ENCODE peak calls at places on chromosomes 1 and 21, in seven cellular contexts. M, L, Q, B, R, A and V are unnamed samples.

GRCh38 chr21:36545776-36546511 is 66.0 kb upstream of the CLDN14 start:
- DNase-seq in M (no peak), L (no peak), Q (no peak), B (no peak), R (no peak), A (no peak), V (peak)

GRCh38 chr1:77399250-77400086 is 117.6 kb downstream of the AK5 start:
- DNase-seq in M (no peak), L (no peak), Q (peak), B (no peak), R (no peak), A (no peak), V (no peak)

GRCh38 chr21:45409466-45410150 is 4.6 kb downstream of the COL18A1 start:
- DNase-seq in M (no peak), L (no peak), Q (no peak), B (no peak), R (no peak), A (no peak), V (no peak)

GRCh38 chr1:210800756-210801155 is 333.2 kb downstream of the KCNH1 start:
- DNase-seq in M (no peak), L (no peak), Q (no peak), B (no peak), R (no peak), A (no peak), V (no peak)

GRCh38 chr1:110307239-110307974 is 31.8 kb upstream of the RBM15 start:
- DNase-seq in M (no peak), L (no peak), Q (no peak), B (no peak), R (no peak), A (no peak), V (peak)

GRCh38 chr1:31567956-31568570 is 8.3 kb upstream of the TINAGL1 start:
- DNase-seq in M (no peak), L (no peak), Q (no peak), B (no peak), R (no peak), A (no peak), V (peak)

GRCh38 chr1:244654284-244655038 is 1.5 kb downstream of the DESI2 start:
- DNase-seq in M (peak), L (no peak), Q (no peak), B (no peak), R (no peak), A (no peak), V (peak)

GRCh38 chr1:69824932-69825331 is 257.2 kb downstream of the LRRC7 start:
- DNase-seq in M (no peak), L (no peak), Q (no peak), B (no peak), R (no peak), A (no peak), V (peak)

GRCh38 chr1:52028328-52028727 is 5.3 kb downstream of the KTI12 start:
- DNase-seq in M (no peak), L (no peak), Q (no peak), B (no peak), R (no peak), A (no peak), V (no peak)
- TF ChIP-seq EZH2phosphoT487 in M (no peak), L (no peak), Q (no peak), B (no peak), R (no peak), A (no peak), V (no peak)

DNA sequence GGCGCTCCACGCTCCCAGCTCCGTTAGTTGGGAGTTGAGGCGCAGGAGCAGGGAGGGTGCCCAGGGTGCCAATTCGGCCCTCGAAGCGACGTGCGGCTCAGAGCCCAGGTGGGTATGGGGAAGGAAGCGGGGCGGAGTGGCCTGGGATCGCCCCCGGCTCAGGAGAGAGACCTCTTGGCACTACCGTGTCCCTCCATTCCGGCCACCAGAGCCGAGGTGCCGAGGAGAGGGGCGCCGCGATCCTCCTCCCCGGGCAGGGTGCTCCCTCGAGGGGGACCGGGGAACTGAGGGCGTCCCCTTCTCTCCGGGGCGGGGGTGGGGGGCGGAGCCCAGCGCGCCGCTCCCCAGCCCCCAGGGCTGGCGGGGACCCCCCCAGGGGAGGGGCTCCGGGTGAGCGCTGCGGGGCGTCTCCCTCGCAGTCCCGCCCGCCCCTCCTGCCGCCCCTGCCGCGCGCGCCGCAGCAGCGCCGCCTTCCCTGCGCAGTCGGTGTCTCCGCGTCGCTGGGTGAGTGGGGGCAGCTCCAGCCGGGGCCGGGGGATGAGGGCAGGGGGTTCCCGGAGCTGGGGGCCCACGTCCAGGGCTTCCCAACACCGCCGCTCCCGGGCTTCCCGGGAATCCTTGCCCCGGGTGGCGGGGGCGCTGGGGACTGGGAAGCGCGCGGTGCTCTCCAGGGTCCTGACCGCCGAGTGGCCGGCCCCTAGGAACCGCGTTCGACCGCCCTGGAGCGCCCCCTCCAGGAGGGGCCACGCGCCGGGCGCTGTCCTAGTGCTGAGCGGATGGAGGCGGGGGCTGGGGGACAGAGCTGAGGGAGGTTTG is at the start of gene HPCA:
- DNase-seq in M (peak), L (peak), Q (peak), B (peak), R (peak), A (no peak), V (peak)
- TF ChIP-seq EZH2phosphoT487 in M (no peak), L (no peak), Q (no peak), B (no peak), R (no peak), A (no peak), V (no peak)

DNA sequence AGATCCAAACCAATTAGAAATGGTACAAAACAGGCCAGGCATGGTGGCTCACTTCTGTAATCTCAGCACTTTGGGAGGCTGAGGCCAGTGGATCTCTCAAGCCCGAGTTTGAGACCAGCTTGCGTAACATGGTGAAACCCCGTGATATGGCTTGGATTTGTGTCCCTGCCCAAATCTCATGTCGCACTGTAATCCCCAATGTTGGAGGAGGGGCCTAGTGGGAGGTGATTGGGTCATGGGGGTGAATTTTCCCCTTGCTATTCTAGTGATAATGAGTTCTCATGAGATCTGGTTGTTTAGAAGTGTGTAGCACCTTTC is 7.0 kb upstream of the VASH2 start:
- DNase-seq in M (no peak), L (no peak), Q (no peak), B (no peak), R (no peak), A (no peak), V (no peak)
- TF ChIP-seq EZH2phosphoT487 in M (no peak), L (no peak), Q (no peak), B (no peak), R (no peak), A (no peak), V (no peak)

GRCh38 chr1:40973912-40974311 is 5.6 kb upstream of the CTPS1 start:
- DNase-seq in M (no peak), L (no peak), Q (no peak), B (no peak), R (no peak), A (no peak), V (no peak)
- TF ChIP-seq EZH2phosphoT487 in M (no peak), L (no peak), Q (no peak), B (no peak), R (no peak), A (no peak), V (no peak)

GRCh38 chr1:47208374-47208850 is 18.6 kb upstream of the PDZK1IP1 start:
- DNase-seq in M (no peak), L (peak), Q (peak), B (no peak), R (no peak), A (no peak), V (peak)
- TF ChIP-seq EZH2phosphoT487 in M (no peak), L (no peak), Q (no peak), B (no peak), R (no peak), A (no peak), V (no peak)

GRCh38 chr1:66919828-66920227 is 4.8 kb downstream of the DNAI4 start:
- DNase-seq in M (no peak), L (no peak), Q (no peak), B (no peak), R (no peak), A (no peak), V (no peak)

GRCh38 chr1:66919063-66919462 is 5.6 kb downstream of the DNAI4 start:
- DNase-seq in M (no peak), L (no peak), Q (no peak), B (no peak), R (no peak), A (no peak), V (no peak)

GRCh38 chr1:66916320-66916719 is 8.3 kb downstream of the DNAI4 start:
- DNase-seq in M (no peak), L (no peak), Q (no peak), B (no peak), R (peak), A (no peak), V (peak)

GRCh38 chr1:66917476-66917875 is 7.2 kb downstream of the DNAI4 start:
- DNase-seq in M (no peak), L (no peak), Q (no peak), B (no peak), R (no peak), A (no peak), V (no peak)

DNA sequence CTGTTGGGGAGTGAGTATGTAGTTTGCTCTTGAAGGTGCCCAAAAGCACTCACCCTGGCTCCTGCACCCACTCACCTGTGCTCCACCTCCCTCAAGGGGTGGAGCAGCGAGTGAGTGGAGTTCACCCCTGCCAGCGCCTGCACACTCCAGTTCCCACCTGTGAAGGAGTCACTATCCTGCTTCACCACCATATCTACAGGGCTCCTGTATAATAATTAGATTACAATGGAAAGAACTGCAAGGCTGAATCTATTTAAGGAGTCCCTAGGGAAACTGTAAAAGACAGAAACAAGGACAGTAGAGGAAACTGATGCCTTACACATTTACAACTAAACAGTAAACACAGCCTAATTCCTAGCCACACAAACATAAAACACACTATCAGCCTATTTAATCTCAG is 4.1 kb downstream of the DNAI4 start:
- DNase-seq in M (no peak), L (no peak), Q (no peak), B (no peak), R (no peak), A (no peak), V (no peak)
- TF ChIP-seq EZH2phosphoT487 in M (no peak), L (no peak), Q (no peak), B (no peak), R (no peak), A (no peak), V (no peak)

GRCh38 chr1:85934531-85934930 is 222.0 kb downstream of the COL24A1 start:
- DNase-seq in M (no peak), L (no peak), Q (no peak), B (no peak), R (no peak), A (no peak), V (peak)

GRCh38 chr1:85935234-85935633 is 221.3 kb downstream of the COL24A1 start:
- DNase-seq in M (no peak), L (no peak), Q (no peak), B (no peak), R (no peak), A (no peak), V (peak)

GRCh38 chr1:85938829-85939228 is 217.7 kb downstream of the COL24A1 start:
- DNase-seq in M (no peak), L (no peak), Q (no peak), B (no peak), R (no peak), A (no peak), V (no peak)

GRCh38 chr1:85936057-85936456 is 220.5 kb downstream of the COL24A1 start:
- DNase-seq in M (no peak), L (no peak), Q (no peak), B (no peak), R (no peak), A (no peak), V (no peak)

DNA sequence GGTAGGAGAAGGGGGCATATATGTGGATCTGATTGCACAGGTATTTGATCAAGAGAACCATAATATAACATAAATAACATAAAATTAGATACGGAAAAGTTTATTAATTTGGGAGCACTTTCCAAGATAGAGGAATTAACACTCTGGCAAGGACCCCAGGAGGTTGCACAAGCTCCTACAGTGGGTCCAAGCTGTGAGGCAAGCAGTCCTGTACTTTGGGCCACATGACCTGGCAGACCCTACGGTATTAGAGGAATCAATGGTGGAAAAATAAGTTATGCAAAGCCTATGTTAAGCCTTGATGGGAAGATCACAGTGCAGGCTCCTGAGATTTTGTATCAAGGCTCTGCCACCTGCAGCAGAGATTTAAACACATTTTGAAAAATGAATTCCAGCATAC is 220.1 kb downstream of the COL24A1 start:
- DNase-seq in M (no peak), L (no peak), Q (no peak), B (no peak), R (no peak), A (no peak), V (no peak)
- TF ChIP-seq EZH2phosphoT487 in M (no peak), L (no peak), Q (no peak), B (no peak), R (no peak), A (no peak), V (no peak)

DNA sequence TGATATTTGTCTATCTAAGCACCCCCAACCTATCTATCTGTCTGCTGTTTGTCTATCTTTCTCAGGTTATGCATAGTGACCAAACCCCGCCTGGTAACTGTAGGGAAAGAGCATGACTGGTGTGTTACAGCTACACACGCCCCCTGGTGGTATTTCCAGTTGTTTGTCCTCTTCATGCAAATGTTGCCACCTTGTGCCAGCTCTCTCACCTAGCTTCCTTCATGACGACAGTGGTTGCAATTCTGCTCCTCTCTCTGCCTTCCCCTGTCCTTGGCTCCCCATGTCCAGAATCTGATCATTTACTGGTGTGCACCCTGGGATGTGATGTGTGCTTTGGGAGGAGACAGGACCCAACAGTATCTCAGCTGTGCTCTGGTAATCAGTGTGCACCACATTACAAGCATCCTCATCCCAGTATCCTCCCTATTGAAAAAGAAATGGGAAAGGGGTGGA is 8.1 kb upstream of the INKA2 start:
- DNase-seq in M (peak), L (peak), Q (peak), B (peak), R (peak), A (peak), V (peak)
- TF ChIP-seq EZH2phosphoT487 in M (no peak), L (no peak), Q (no peak), B (no peak), R (no peak), A (no peak), V (no peak)

GRCh38 chr1:228403231-228403631 is 3.4 kb downstream of the TRIM11 start:
- DNase-seq in M (no peak), L (no peak), Q (no peak), B (no peak), R (no peak), A (no peak), V (no peak)

GRCh38 chr1:228407118-228408040 is 744 bp upstream of the TRIM11 start:
- DNase-seq in M (no peak), L (peak), Q (peak), B (no peak), R (no peak), A (no peak), V (peak)

GRCh38 chr1:228405979-228406265 is 713 bp downstream of the TRIM11 start:
- DNase-seq in M (no peak), L (no peak), Q (no peak), B (no peak), R (no peak), A (no peak), V (no peak)

GRCh38 chr1:228404107-228404720 is 2.4 kb downstream of the TRIM11 start:
- DNase-seq in M (no peak), L (no peak), Q (no peak), B (no peak), R (no peak), A (no peak), V (no peak)

DNA sequence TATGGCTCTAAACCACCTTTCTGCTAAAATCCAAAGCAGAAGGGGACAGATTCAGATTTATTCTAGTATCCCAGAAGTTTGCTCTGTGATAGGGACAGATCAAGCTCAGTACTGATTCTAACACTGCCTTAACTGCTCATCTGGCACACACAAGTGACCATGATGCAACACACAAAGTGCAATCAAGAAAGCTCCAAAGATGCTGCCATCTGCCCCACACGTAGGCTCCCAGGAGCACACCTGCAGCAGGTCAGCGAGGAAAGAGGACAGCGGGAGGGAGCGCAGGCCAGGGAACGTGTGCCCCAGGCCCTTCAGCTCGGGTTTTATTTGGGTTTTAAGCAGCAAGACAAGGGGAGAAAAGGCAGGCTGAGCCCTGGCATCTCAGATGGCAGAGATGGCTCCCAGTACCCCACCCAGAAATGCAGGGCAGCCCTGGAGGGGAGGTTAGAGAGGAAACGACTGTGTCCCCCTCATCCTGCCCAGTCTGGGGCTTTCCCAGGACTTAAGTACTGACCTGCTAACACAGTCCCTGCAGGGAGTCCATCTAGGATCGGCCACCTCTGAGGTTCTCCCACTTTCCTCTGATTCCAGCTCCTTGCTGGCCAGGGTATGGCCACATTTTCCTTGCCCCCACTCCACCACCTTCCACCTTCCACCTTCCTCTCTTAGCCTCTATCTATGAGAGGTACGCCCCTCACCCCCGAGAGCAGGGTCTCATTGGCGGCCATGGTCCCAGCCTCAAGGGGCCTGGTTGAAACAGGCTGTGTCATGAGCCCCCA is 1.2 kb downstream of the TRIM11 start:
- DNase-seq in M (peak), L (no peak), Q (peak), B (no peak), R (no peak), A (no peak), V (peak)
- TF ChIP-seq EZH2phosphoT487 in M (no peak), L (no peak), Q (no peak), B (no peak), R (no peak), A (no peak), V (no peak)

GRCh38 chr1:222761171-222761570 is 24.2 kb downstream of the FAM177B start:
- DNase-seq in M (no peak), L (no peak), Q (no peak), B (no peak), R (no peak), A (no peak), V (no peak)

GRCh38 chr1:222754386-222755139 is 17.6 kb downstream of the FAM177B start:
- DNase-seq in M (peak), L (no peak), Q (no peak), B (no peak), R (peak), A (no peak), V (peak)

GRCh38 chr1:222757673-222758268 is 20.8 kb downstream of the FAM177B start:
- DNase-seq in M (no peak), L (no peak), Q (peak), B (no peak), R (peak), A (no peak), V (no peak)
- TF ChIP-seq EZH2phosphoT487 in M (no peak), L (no peak), Q (no peak), B (no peak), R (no peak), A (no peak), V (no peak)